ENCODE peak calls at places on chromosome 1, in eight cellular contexts. D, G, Y, V, E, O, N and J are unnamed samples.

GRCh38 chr1:17671741-17672140 is 83.4 kb upstream of the ACTL8 start:
- DNase-seq in D (no peak), G (no peak), Y (no peak), V (no peak), E (no peak), O (no peak), N (no peak), J (no peak)

GRCh38 chr1:25810341-25811299 is 9.1 kb upstream of the MTFR1L start:
- DNase-seq in D (peak), G (peak), Y (no peak), V (peak), E (no peak), O (no peak), N (peak), J (peak)

GRCh38 chr1:44249543-44249942 is 36.3 kb downstream of the DMAP1 start:
- DNase-seq in D (no peak), G (no peak), Y (no peak), V (no peak), E (no peak), O (no peak), N (no peak), J (no peak)

GRCh38 chr1:167474191-167474641 is 44.1 kb downstream of the CD247 start:
- DNase-seq in D (peak), G (no peak), Y (no peak), V (no peak), E (no peak), O (no peak), N (no peak), J (no peak)

GRCh38 chr1:64616039-64616438 is 128.8 kb upstream of the RAVER2 start:
- DNase-seq in D (no peak), G (no peak), Y (no peak), V (no peak), E (no peak), O (no peak), N (no peak), J (no peak)

GRCh38 chr1:228500143-228500736 is 13.1 kb downstream of the RNF187 start:
- DNase-seq in D (no peak), G (no peak), Y (no peak), V (no peak), E (no peak), O (no peak), N (no peak), J (no peak)

GRCh38 chr1:57752847-57753246 is 329.0 kb upstream of the DAB1 start:
- DNase-seq in D (no peak), G (no peak), Y (no peak), V (no peak), E (no peak), O (no peak), N (no peak), J (no peak)

GRCh38 chr1:179773264-179773663 is 30.2 kb downstream of the FAM163A start:
- DNase-seq in D (no peak), G (no peak), Y (no peak), V (no peak), E (no peak), O (no peak), N (no peak), J (no peak)

DNA sequence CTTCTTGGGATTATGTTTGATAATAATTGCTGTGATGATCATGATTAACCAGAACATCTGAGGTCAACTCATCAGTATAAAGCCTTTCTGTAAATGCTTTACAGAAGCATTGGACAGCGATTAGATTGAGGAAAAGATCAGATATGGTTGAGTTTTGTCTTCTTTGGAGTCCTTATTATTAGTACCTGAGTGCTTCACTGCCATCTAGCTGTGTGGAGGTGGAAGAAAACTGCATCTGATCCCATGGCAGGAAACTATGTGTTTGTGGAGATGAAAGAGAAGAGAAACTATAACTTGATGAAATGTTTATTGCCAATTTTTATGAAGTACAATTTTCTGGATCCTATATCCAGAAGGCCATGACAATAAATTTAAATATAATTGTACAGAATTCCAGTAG is 11.4 kb downstream of the FLG2 start:
- DNase-seq in D (no peak), G (no peak), Y (no peak), V (no peak), E (no peak), O (no peak), N (no peak), J (no peak)
- TF ChIP-seq CTCF in D (no peak), G (no peak), Y (no peak), V (no peak), E (no peak), O (peak), N (no peak), J (no peak)

GRCh38 chr1:202274611-202275010 is 67.1 kb downstream of the UBE2T start:
- DNase-seq in D (peak), G (no peak), Y (no peak), V (peak), E (peak), O (no peak), N (no peak), J (peak)
- TF ChIP-seq CTCF in D (no peak), G (no peak), Y (no peak), V (peak), E (no peak), O (peak), N (no peak), J (peak)

DNA sequence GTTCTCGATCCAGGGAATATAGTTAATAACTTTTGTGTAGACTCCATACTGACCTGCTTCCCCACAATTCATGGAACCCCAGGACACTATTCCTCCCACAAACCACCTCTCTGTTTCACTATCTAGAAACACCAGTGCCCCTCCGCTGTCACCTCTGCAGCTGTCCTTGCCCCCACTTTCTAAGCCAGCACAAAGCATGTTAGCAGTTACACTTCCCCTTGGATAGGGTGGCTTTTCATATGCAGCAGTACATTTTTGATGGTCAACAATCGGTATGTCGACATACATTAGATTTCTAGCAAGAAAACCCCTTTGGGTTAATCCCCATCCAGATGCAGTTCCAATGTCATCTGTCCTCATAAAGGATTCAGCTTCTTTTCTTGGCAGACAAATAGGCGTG is 14.4 kb downstream of the TARDBP start:
- DNase-seq in D (no peak), G (no peak), Y (no peak), V (no peak), E (no peak), O (no peak), N (no peak), J (no peak)
- TF ChIP-seq CTCF in D (no peak), G (no peak), Y (no peak), V (no peak), E (no peak), O (no peak), N (no peak), J (no peak)

DNA sequence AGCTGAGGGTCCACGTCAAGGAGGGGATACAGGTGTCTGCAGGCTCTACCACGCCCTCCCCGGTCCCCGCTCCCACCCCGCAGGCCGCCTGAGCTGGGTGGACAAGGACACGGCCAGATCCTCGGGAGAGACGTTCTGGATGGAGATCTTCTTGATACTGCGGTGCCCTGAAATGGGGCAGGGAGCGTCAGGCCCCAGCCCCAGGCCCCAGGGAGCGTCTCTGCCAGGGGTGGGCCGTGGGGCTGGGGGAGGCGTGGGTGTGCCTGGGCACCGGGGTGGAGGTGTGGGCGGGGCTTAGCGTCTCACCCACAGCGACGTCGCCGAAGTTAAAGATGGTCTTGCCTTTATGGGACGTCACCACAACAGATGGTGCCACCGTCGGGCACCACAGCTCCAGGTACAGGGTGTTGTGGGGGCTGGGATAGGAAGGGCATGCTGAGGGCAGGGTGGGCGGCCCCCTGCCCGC is 7.3 kb upstream of the TMEM52 start:
- DNase-seq in D (no peak), G (no peak), Y (no peak), V (no peak), E (no peak), O (no peak), N (no peak), J (no peak)
- TF ChIP-seq CTCF in D (no peak), G (no peak), Y (no peak), V (no peak), E (no peak), O (no peak), N (no peak), J (no peak)